ENCODE peak calls at places on chromosomes 6 and 20, in eight cellular contexts. C, L, H, R, S, T, V and X are unnamed samples.

GRCh38 chr20:3687655-3688054 is 5.8 kb upstream of the ADAM33 start:
- DNase-seq in C (no peak), L (no peak), H (no peak), R (peak; percentile 75), S (no peak), T (no peak), V (no peak), X (peak; percentile 27)

GRCh38 chr6:128567029-128567428 is 46.6 kb upstream of the PTPRK start:
- DNase-seq in C (no peak), L (no peak), H (no peak), R (no peak), S (no peak), T (no peak), V (no peak), X (no peak)

GRCh38 chr20:18928626-18929025 is 115.0 kb downstream of the SCP2D1 start:
- DNase-seq in C (no peak), L (no peak), H (no peak), R (no peak), S (no peak), T (no peak), V (no peak), X (no peak)

GRCh38 chr6:4778086-4778485 is 1.9 kb downstream of the CDYL start:
- DNase-seq in C (no peak), L (no peak), H (no peak), R (no peak), S (no peak), T (peak; percentile 56), V (no peak), X (no peak)

GRCh38 chr6:134967711-134968110 is 17.8 kb upstream of the ALDH8A1 start:
- DNase-seq in C (no peak), L (no peak), H (no peak), R (no peak), S (no peak), T (no peak), V (no peak), X (no peak)

GRCh38 chr6:166774292-166774691 is 147.2 kb upstream of the RPS6KA2 start:
- DNase-seq in C (no peak), L (no peak), H (no peak), R (no peak), S (no peak), T (no peak), V (no peak), X (no peak)

GRCh38 chr6:108578595-108579038 is 17.9 kb downstream of the FOXO3 start:
- DNase-seq in C (no peak), L (no peak), H (no peak), R (peak; percentile 63), S (no peak), T (no peak), V (no peak), X (no peak)

GRCh38 chr6:30810813-30811329 is 66.5 kb upstream of the IER3 start:
- DNase-seq in C (no peak), L (no peak), H (no peak), R (no peak), S (no peak), T (peak; percentile 71), V (no peak), X (no peak)

GRCh38 chr6:251920-252319 is 40.4 kb upstream of the DUSP22 start:
- DNase-seq in C (no peak), L (no peak), H (no peak), R (no peak), S (no peak), T (no peak), V (no peak), X (no peak)

GRCh38 chr6:39791850-39792500 is at the start of gene DAAM2:
- DNase-seq in C (no peak), L (no peak), H (no peak), R (peak; percentile 52), S (peak; percentile 73), T (peak; percentile 14), V (peak; percentile 10), X (peak; percentile 74)

GRCh38 chr6:13457577-13457976 is 29.8 kb downstream of the GFOD1 start:
- DNase-seq in C (no peak), L (no peak), H (no peak), R (peak; percentile 42), S (no peak), T (no peak), V (no peak), X (no peak)

GRCh38 chr6:45494734-45495133 is 117.0 kb upstream of the SUPT3H start:
- DNase-seq in C (no peak), L (no peak), H (no peak), R (no peak), S (no peak), T (no peak), V (no peak), X (no peak)

GRCh38 chr6:168216741-168217140 is 102.8 kb downstream of the DACT2 start:
- DNase-seq in C (no peak), L (no peak), H (no peak), R (no peak), S (peak; percentile 92), T (no peak), V (no peak), X (no peak)

GRCh38 chr6:127051571-127052260 is 66.8 kb upstream of the RSPO3 start:
- DNase-seq in C (no peak), L (no peak), H (no peak), R (peak; percentile 49), S (no peak), T (no peak), V (no peak), X (no peak)

GRCh38 chr6:5478380-5478779 is 217.1 kb downstream of the FARS2 start:
- DNase-seq in C (no peak), L (no peak), H (no peak), R (no peak), S (no peak), T (no peak), V (no peak), X (no peak)

GRCh38 chr20:21505810-21506530 is 7.9 kb downstream of the NKX2-2 start:
- DNase-seq in C (peak; percentile 76), L (peak; percentile 58), H (no peak), R (peak; percentile 49), S (peak; percentile 93), T (peak; percentile 91), V (peak; percentile 88), X (no peak)

GRCh38 chr6:36907781-36908180 is 22.0 kb downstream of the C6orf89 start:
- DNase-seq in C (no peak), L (no peak), H (no peak), R (peak; percentile 32), S (no peak), T (no peak), V (no peak), X (peak; percentile 35)